ENCODE peak calls at places on chromosomes 6 and 20, in seven cellular contexts. N, V, W, O, Y, D and E are unnamed samples.

GRCh38 chr6:43698584-43699349 is 11.2 kb upstream of the MRPS18A start:
- DNase-seq in N (peak; percentile 33), V (no peak), W (peak; percentile 61), O (peak; percentile 85), Y (no peak), D (no peak), E (peak; percentile 69)

GRCh38 chr20:9837634-9838033 is 1.2 kb downstream of the PAK5 start:
- DNase-seq in N (peak; percentile 4), V (no peak), W (no peak), O (no peak), Y (no peak), D (no peak), E (no peak)

GRCh38 chr6:166206510-166207389 is 39.1 kb upstream of the TBXT start:
- DNase-seq in N (no peak), V (no peak), W (no peak), O (no peak), Y (no peak), D (no peak), E (peak; percentile 11)

GRCh38 chr6:166744654-166745134 is 117.6 kb upstream of the RPS6KA2 start:
- DNase-seq in N (no peak), V (no peak), W (no peak), O (no peak), Y (no peak), D (no peak), E (no peak)

GRCh38 chr6:132907915-132908314 is 93.5 kb downstream of the RPS12 start:
- DNase-seq in N (no peak), V (no peak), W (no peak), O (no peak), Y (no peak), D (no peak), E (peak; percentile 95)

GRCh38 chr6:100472674-100473073 is 8.0 kb upstream of the SIM1 start:
- DNase-seq in N (no peak), V (no peak), W (no peak), O (no peak), Y (no peak), D (peak; percentile 56), E (peak; percentile 64)

GRCh38 chr20:47998736-47999135 is 213.5 kb upstream of the SULF2 start:
- DNase-seq in N (no peak), V (no peak), W (no peak), O (no peak), Y (no peak), D (no peak), E (no peak)

GRCh38 chr6:138597336-138597735 is 98.0 kb upstream of the NHSL1 start:
- DNase-seq in N (no peak), V (no peak), W (no peak), O (no peak), Y (no peak), D (no peak), E (peak; percentile 93)

GRCh38 chr6:35694462-35694861 is 5.7 kb upstream of the FKBP5 start:
- DNase-seq in N (no peak), V (no peak), W (no peak), O (no peak), Y (no peak), D (no peak), E (peak; percentile 78)

GRCh38 chr6:120230008-120230407 is 880.4 kb upstream of the MAN1A1 start:
- DNase-seq in N (no peak), V (peak; percentile 54), W (no peak), O (no peak), Y (no peak), D (no peak), E (no peak)

GRCh38 chr6:110629153-110629552 is 152.7 kb upstream of the SLC22A16 start:
- DNase-seq in N (no peak), V (no peak), W (no peak), O (no peak), Y (no peak), D (no peak), E (no peak)

GRCh38 chr6:48747040-48747439 is 636.0 kb upstream of the PTCHD4 start:
- DNase-seq in N (no peak), V (no peak), W (no peak), O (no peak), Y (no peak), D (no peak), E (peak; percentile 24)

GRCh38 chr6:160253242-160253641 is 5.4 kb downstream of the SLC22A2 start:
- DNase-seq in N (no peak), V (no peak), W (no peak), O (no peak), Y (no peak), D (no peak), E (no peak)

GRCh38 chr6:79894939-79895338 is 52.4 kb downstream of the ELOVL4 start:
- DNase-seq in N (no peak), V (no peak), W (no peak), O (no peak), Y (no peak), D (no peak), E (peak; percentile 28)

GRCh38 chr6:6586167-6586566 is 2.4 kb upstream of the LY86 start:
- DNase-seq in N (no peak), V (no peak), W (no peak), O (no peak), Y (no peak), D (no peak), E (no peak)

GRCh38 chr20:57457243-57457761 is 66.1 kb downstream of the RBM38 start:
- DNase-seq in N (no peak), V (no peak), W (no peak), O (no peak), Y (no peak), D (no peak), E (no peak)

GRCh38 chr6:139152892-139153271 is 18.0 kb downstream of the HECA start:
- DNase-seq in N (no peak), V (no peak), W (no peak), O (no peak), Y (no peak), D (no peak), E (peak; percentile 53)

GRCh38 chr6:111011360-111012142 is 29.7 kb downstream of the RPF2 start:
- DNase-seq in N (peak; percentile 59), V (no peak), W (no peak), O (no peak), Y (no peak), D (peak; percentile 74), E (peak; percentile 55)

GRCh38 chr20:4181956-4182945 is 166.9 kb upstream of the RNF24 start:
- DNase-seq in N (no peak), V (no peak), W (no peak), O (no peak), Y (no peak), D (no peak), E (no peak)

GRCh38 chr20:19824861-19825260 is 66.8 kb downstream of the RIN2 start:
- DNase-seq in N (no peak), V (no peak), W (no peak), O (no peak), Y (no peak), D (no peak), E (peak; percentile 44)

GRCh38 chr20:19826179-19826914 is 68.3 kb downstream of the RIN2 start:
- DNase-seq in N (no peak), V (no peak), W (no peak), O (no peak), Y (no peak), D (no peak), E (no peak)

GRCh38 chr20:19830351-19830750 is 72.3 kb downstream of the RIN2 start:
- DNase-seq in N (no peak), V (no peak), W (no peak), O (no peak), Y (no peak), D (no peak), E (no peak)

GRCh38 chr20:19827818-19828217 is 69.8 kb downstream of the RIN2 start:
- DNase-seq in N (no peak), V (no peak), W (no peak), O (no peak), Y (no peak), D (no peak), E (no peak)

DNA sequence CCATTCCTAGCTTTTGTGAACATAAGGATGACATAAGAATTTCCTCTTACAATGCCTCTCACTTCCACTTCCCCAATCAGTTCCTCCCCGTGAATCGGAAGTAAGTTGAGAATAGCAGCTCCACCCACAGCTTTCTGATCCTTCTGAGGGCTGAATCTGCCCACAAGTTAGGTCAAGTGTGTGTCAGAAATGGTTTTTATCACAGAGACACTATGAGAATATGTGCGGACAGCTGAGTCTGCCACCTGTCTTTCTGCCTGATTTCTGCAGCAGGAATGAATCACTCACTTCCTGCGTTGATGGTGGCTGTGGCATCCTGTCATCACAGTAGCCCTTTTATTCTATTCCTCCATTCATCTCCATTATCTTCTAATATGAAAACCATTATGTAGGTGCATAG is 70.2 kb downstream of the RIN2 start:
- DNase-seq in N (peak; percentile 40), V (no peak), W (no peak), O (no peak), Y (no peak), D (peak; percentile 64), E (peak; percentile 35)
- TF ChIP-seq CTCF in N (peak; percentile 29), V (peak; percentile 17), W (no peak), O (no peak), Y (no peak), D (peak; percentile 4), E (peak; percentile 25)

GRCh38 chr20:42401598-42401997 is 783.4 kb upstream of the CHD6 start:
- DNase-seq in N (no peak), V (no peak), W (no peak), O (no peak), Y (no peak), D (no peak), E (no peak)
- TF ChIP-seq CTCF in N (no peak), V (no peak), W (no peak), O (no peak), Y (no peak), D (no peak), E (no peak)

DNA sequence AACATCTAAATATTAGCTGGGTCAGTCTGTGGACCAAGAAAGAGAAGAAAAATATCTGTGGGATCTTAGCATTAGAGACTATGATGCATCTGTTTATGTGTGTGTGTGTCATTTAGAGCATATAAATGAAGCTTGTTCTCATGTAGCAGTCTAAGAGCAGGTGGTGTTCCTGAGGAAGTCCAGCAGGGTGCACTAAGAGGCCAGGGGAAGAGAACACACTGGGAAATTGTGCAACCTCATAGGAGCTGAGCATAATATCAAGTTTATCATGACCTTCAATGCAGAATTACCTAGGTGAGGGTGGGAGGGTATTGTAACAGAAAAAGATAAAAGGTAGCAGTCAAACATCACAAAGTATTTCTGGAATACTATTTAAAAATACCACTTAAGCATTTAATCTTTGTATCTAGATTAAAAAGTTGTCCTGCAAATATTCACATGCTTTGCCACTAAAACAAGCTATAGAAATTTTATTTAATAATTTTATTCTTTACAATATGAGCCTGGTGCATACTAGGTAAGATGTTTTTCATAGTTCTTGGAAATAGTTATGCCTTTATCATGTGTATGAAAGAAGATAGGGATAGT is 80.5 kb downstream of the SMPDL3A start:
- DNase-seq in N (peak; percentile 63), V (peak; percentile 56), W (peak; percentile 24), O (peak; percentile 39), Y (no peak), D (peak; percentile 36), E (peak; percentile 73)
- TF ChIP-seq CTCF in N (peak; percentile 59), V (peak; percentile 65), W (peak; percentile 56), O (peak; percentile 79), Y (peak; percentile 29), D (peak; percentile 33), E (peak; percentile 84)

DNA sequence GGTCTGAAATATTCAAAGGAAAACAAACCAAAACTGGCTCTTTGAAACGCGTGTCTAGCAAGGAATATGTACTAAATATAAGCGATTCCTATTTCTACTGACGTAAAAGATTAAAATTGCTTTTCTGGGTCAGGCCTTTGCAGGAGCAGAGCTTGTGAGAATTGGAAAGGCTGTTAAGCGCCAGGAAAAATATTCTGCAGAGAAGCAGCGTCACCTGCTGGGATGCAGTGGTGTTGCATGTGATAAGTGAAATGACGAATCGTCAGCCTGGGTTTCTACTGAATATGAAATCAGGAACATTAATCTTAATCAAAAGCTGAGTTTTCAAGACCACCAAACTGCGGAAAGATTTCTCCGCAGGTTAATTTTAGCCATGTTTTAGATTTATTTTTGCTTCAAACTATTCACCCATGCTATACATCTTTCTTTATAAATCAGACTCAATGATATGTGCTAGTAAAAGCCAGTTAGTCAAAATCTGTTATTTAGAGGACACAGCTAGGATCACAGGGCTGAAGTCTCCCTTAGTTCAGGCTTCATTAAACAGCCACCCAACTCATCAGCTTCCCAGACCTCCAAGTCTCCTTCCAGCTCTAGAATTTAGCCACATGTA is 67.4 kb downstream of the ALDH8A1 start:
- DNase-seq in N (peak; percentile 57), V (peak; percentile 62), W (peak; percentile 68), O (peak; percentile 77), Y (peak; percentile 62), D (peak; percentile 41), E (peak; percentile 90)
- TF ChIP-seq CTCF in N (peak; percentile 96), V (peak; percentile 95), W (peak; percentile 93), O (peak; percentile 75), Y (peak; percentile 74), D (peak; percentile 83), E (peak; percentile 99)